ENCODE peak calls at places on chromosomes 7 and 10, in nine cellular contexts. G is activated T-helper 1 cell treated with Interleukin-2 at 50 U/mL for 16 hours; W is AG04450; A is NCI-H2029; C is amniotic stem cell; N is activated effector memory CD4-positive, alpha-beta T cell treated with anti-CD3 and anti-CD28 coated beads, Interleukin-2, amount 50 U/mL, for 16 hours; Z is activated CD4-positive, alpha-beta T cell treated with anti-CD3 and anti-CD28 coated beads, Interleukin-2, amount 10 ng/mL, durations not matched to agents 7 days and 5 days; I is left ventricle myocardium superior; Q is activated T-cell treated with anti-CD3 and anti-CD28 coated beads, Interleukin-2, amount 50 U/mL, for 4 hours. Y is an unnamed sample.

GRCh38 chr7:30926323-30926722 is 14.7 kb downstream of the AQP1 start:
- DNase-seq in I (no peak), W (no peak), N (peak), Q (peak), Z (no peak), A (no peak), C (no peak), G (no peak), Y (peak)

GRCh38 chr10:51700228-51700835 is 937 bp upstream of the CSTF2T start:
- DNase-seq in Q (no peak), A (no peak), Z (no peak), G (no peak), C (no peak), W (no peak), N (no peak), I (no peak), Y (no peak)

GRCh38 chr10:125068406-125068805 is 92.0 kb downstream of the CTBP2 start:
- DNase-seq in C (no peak), Z (no peak), A (no peak), I (no peak), N (no peak), W (no peak), Q (no peak), G (no peak), Y (no peak)

GRCh38 chr10:121405096-121405495 is 193.1 kb downstream of the FGFR2 start:
- DNase-seq in I (no peak), G (no peak), Z (no peak), Q (no peak), N (no peak), W (no peak), A (no peak), C (no peak), Y (no peak)

GRCh38 chr10:3592424-3592823 is 192.6 kb downstream of the KLF6 start:
- DNase-seq in N (no peak), A (no peak), Z (no peak), C (no peak), G (no peak), I (no peak), Q (no peak), W (no peak), Y (no peak)

GRCh38 chr10:46551701-46552525 is 4.5 kb downstream of the GPRIN2 start:
- DNase-seq in A (no peak), I (peak), G (no peak), W (no peak), Q (no peak), C (no peak), Z (peak), N (peak), Y (no peak)

GRCh38 chr7:28955723-28956607 is 2.2 kb downstream of the TRIL start:
- DNase-seq in N (no peak), C (no peak), W (no peak), Q (no peak), A (peak), Z (peak), G (no peak), I (peak), Y (peak)

GRCh38 chr7:150734293-150734692 is 2.9 kb upstream of the GIMAP5 start:
- DNase-seq in W (no peak), I (no peak), A (no peak), Q (no peak), C (no peak), Z (no peak), N (no peak), G (no peak), Y (no peak)

GRCh38 chr7:98514211-98515150 is 102.6 kb upstream of the NPTX2 start:
- DNase-seq in G (no peak), I (no peak), N (no peak), Z (no peak), Q (no peak), A (no peak), C (no peak), W (no peak), Y (no peak)

GRCh38 chr7:69862413-69863064 is 264.3 kb downstream of the AUTS2 start:
- DNase-seq in A (no peak), G (no peak), C (no peak), I (no peak), Q (no peak), W (no peak), Z (no peak), N (no peak), Y (peak)

GRCh38 chr7:130486963-130487324 is 4.9 kb upstream of the MEST start:
- DNase-seq in A (peak), Z (no peak), C (no peak), I (no peak), Q (no peak), N (no peak), G (no peak), W (no peak), Y (no peak)

GRCh38 chr7:142800699-142801260 is 30.0 kb downstream of the PRSS2 start:
- DNase-seq in I (no peak), G (no peak), W (no peak), C (no peak), Z (no peak), N (no peak), A (no peak), Q (no peak), Y (no peak)

GRCh38 chr10:30510184-30510931 is 76.4 kb downstream of the MAP3K8 start:
- DNase-seq in C (peak), W (no peak), N (peak), Z (no peak), G (no peak), A (no peak), Q (peak), I (no peak), Y (peak)

GRCh38 chr10:17386616-17387075 is 67.7 kb downstream of the ST8SIA6 start:
- DNase-seq in C (no peak), I (peak), A (peak), W (no peak), Q (no peak), Z (no peak), G (no peak), N (no peak), Y (peak)

GRCh38 chr7:7639847-7640220 is 718 bp upstream of the UMAD1 start:
- DNase-seq in I (no peak), N (peak), C (no peak), A (no peak), Z (peak), W (no peak), G (no peak), Q (peak), Y (peak)

GRCh38 chr7:111958889-111959288 is 247.3 kb downstream of the DOCK4 start:
- DNase-seq in C (no peak), G (no peak), Q (no peak), Z (no peak), A (peak), I (no peak), W (no peak), N (no peak), Y (no peak)

GRCh38 chr7:46006723-46007122 is 85.7 kb upstream of the IGFBP3 start:
- DNase-seq in Q (no peak), C (no peak), W (no peak), Z (no peak), A (no peak), G (no peak), I (no peak), N (no peak), Y (no peak)

GRCh38 chr10:59561397-59562121 is 148.1 kb downstream of the SLC16A9 start:
- DNase-seq in Z (no peak), Q (no peak), N (no peak), G (no peak), A (no peak), I (no peak), W (no peak), C (no peak), Y (no peak)

GRCh38 chr7:698515-699259 is 27.8 kb upstream of the DNAAF5 start:
- DNase-seq in I (no peak), Q (no peak), A (no peak), Z (no peak), G (no peak), N (peak), W (no peak), C (no peak), Y (no peak)

GRCh38 chr7:155351120-155351870 is 53.6 kb downstream of the INSIG1 start:
- DNase-seq in Q (no peak), C (no peak), G (no peak), W (no peak), A (no peak), N (peak), Z (no peak), I (no peak), Y (no peak)

GRCh38 chr7:123872908-123873307 is 27.9 kb downstream of the HYAL4 start:
- DNase-seq in G (no peak), W (no peak), I (no peak), N (no peak), Q (no peak), Z (no peak), C (no peak), A (no peak), Y (no peak)